ENCODE peak calls at places on chromosome 1, in ten cellular contexts. One of them, this sample, is unnamed.

GRCh38 chr1:78145105-78145580 is 99.4 kb downstream of the GIPC2 start:
- DNase-seq in COR-L47: peak
- DNase-seq in stimulated activated CD4-positive, alpha-beta T cell treated with anti-CD3 and anti-CD28 coated beads, Interleukin-2, amount 100 ng/mL, for 48 hours: peak
- DNase-seq in EH: peak
- DNase-seq in GM04504: peak
- DNase-seq in hepatocyte: peak
- DNase-seq in neural progenitor cell: peak
- DNase-seq in EL: peak
- DNase-seq in skeletal muscle cell: peak
- DNase-seq in K562: peak
- DNase-seq in this sample: peak

GRCh38 chr1:187091666-187092065 is 262.9 kb downstream of the PLA2G4A start:
- DNase-seq in COR-L47: no peak
- DNase-seq in stimulated activated CD4-positive, alpha-beta T cell treated with anti-CD3 and anti-CD28 coated beads, Interleukin-2, amount 100 ng/mL, for 48 hours: no peak
- DNase-seq in EH: peak
- DNase-seq in GM04504: no peak
- DNase-seq in hepatocyte: no peak
- DNase-seq in neural progenitor cell: no peak
- DNase-seq in EL: no peak
- DNase-seq in skeletal muscle cell: no peak
- DNase-seq in K562: no peak
- DNase-seq in this sample: no peak

GRCh38 chr1:183090386-183091006 is 67.3 kb downstream of the LAMC1 start:
- DNase-seq in COR-L47: no peak
- DNase-seq in stimulated activated CD4-positive, alpha-beta T cell treated with anti-CD3 and anti-CD28 coated beads, Interleukin-2, amount 100 ng/mL, for 48 hours: no peak
- DNase-seq in EH: peak
- DNase-seq in GM04504: no peak
- DNase-seq in hepatocyte: no peak
- DNase-seq in neural progenitor cell: no peak
- DNase-seq in EL: no peak
- DNase-seq in skeletal muscle cell: peak
- DNase-seq in K562: no peak
- DNase-seq in this sample: no peak

GRCh38 chr1:36359911-36360310 is 25.8 kb downstream of the STK40 start:
- DNase-seq in COR-L47: no peak
- DNase-seq in stimulated activated CD4-positive, alpha-beta T cell treated with anti-CD3 and anti-CD28 coated beads, Interleukin-2, amount 100 ng/mL, for 48 hours: no peak
- DNase-seq in EH: no peak
- DNase-seq in GM04504: no peak
- DNase-seq in hepatocyte: no peak
- DNase-seq in neural progenitor cell: no peak
- DNase-seq in EL: no peak
- DNase-seq in skeletal muscle cell: no peak
- DNase-seq in K562: no peak
- DNase-seq in this sample: no peak

GRCh38 chr1:90133133-90133532 is 138.2 kb downstream of the ZNF326 start:
- DNase-seq in COR-L47: peak
- DNase-seq in stimulated activated CD4-positive, alpha-beta T cell treated with anti-CD3 and anti-CD28 coated beads, Interleukin-2, amount 100 ng/mL, for 48 hours: no peak
- DNase-seq in EH: peak
- DNase-seq in GM04504: no peak
- DNase-seq in hepatocyte: peak
- DNase-seq in neural progenitor cell: peak
- DNase-seq in EL: peak
- DNase-seq in skeletal muscle cell: no peak
- DNase-seq in K562: peak
- DNase-seq in this sample: peak

GRCh38 chr1:177849130-177849529 is 120.7 kb downstream of the SEC16B start:
- DNase-seq in COR-L47: no peak
- DNase-seq in stimulated activated CD4-positive, alpha-beta T cell treated with anti-CD3 and anti-CD28 coated beads, Interleukin-2, amount 100 ng/mL, for 48 hours: no peak
- DNase-seq in EH: peak
- DNase-seq in GM04504: no peak
- DNase-seq in hepatocyte: no peak
- DNase-seq in neural progenitor cell: no peak
- DNase-seq in EL: no peak
- DNase-seq in skeletal muscle cell: no peak
- DNase-seq in K562: no peak
- DNase-seq in this sample: no peak

GRCh38 chr1:202333861-202334260 is 7.9 kb downstream of the UBE2T start:
- DNase-seq in COR-L47: no peak
- DNase-seq in stimulated activated CD4-positive, alpha-beta T cell treated with anti-CD3 and anti-CD28 coated beads, Interleukin-2, amount 100 ng/mL, for 48 hours: no peak
- DNase-seq in EH: peak
- DNase-seq in GM04504: no peak
- DNase-seq in hepatocyte: no peak
- DNase-seq in neural progenitor cell: no peak
- DNase-seq in EL: no peak
- DNase-seq in skeletal muscle cell: no peak
- DNase-seq in K562: no peak
- DNase-seq in this sample: no peak

GRCh38 chr1:229557913-229558414 is 543 bp downstream of the ABCB10 start:
- DNase-seq in COR-L47: peak
- DNase-seq in stimulated activated CD4-positive, alpha-beta T cell treated with anti-CD3 and anti-CD28 coated beads, Interleukin-2, amount 100 ng/mL, for 48 hours: peak
- DNase-seq in EH: peak
- DNase-seq in GM04504: no peak
- DNase-seq in hepatocyte: peak
- DNase-seq in neural progenitor cell: peak
- DNase-seq in EL: peak
- DNase-seq in skeletal muscle cell: no peak
- DNase-seq in K562: peak
- DNase-seq in this sample: no peak

GRCh38 chr1:187514110-187514509 is 685.4 kb downstream of the PLA2G4A start:
- DNase-seq in COR-L47: no peak
- DNase-seq in stimulated activated CD4-positive, alpha-beta T cell treated with anti-CD3 and anti-CD28 coated beads, Interleukin-2, amount 100 ng/mL, for 48 hours: no peak
- DNase-seq in EH: no peak
- DNase-seq in GM04504: no peak
- DNase-seq in hepatocyte: no peak
- DNase-seq in neural progenitor cell: no peak
- DNase-seq in EL: no peak
- DNase-seq in skeletal muscle cell: no peak
- DNase-seq in K562: no peak
- DNase-seq in this sample: no peak

GRCh38 chr1:29960156-29960755 is 723.9 kb downstream of the PTPRU start:
- DNase-seq in COR-L47: no peak
- DNase-seq in stimulated activated CD4-positive, alpha-beta T cell treated with anti-CD3 and anti-CD28 coated beads, Interleukin-2, amount 100 ng/mL, for 48 hours: no peak
- DNase-seq in EH: no peak
- DNase-seq in GM04504: no peak
- DNase-seq in hepatocyte: no peak
- DNase-seq in neural progenitor cell: no peak
- DNase-seq in EL: no peak
- DNase-seq in skeletal muscle cell: no peak
- DNase-seq in K562: no peak
- DNase-seq in this sample: no peak

GRCh38 chr1:235649722-235650163 is at the start of gene GNG4:
- DNase-seq in COR-L47: peak
- DNase-seq in stimulated activated CD4-positive, alpha-beta T cell treated with anti-CD3 and anti-CD28 coated beads, Interleukin-2, amount 100 ng/mL, for 48 hours: no peak
- DNase-seq in EH: no peak
- DNase-seq in GM04504: no peak
- DNase-seq in hepatocyte: peak
- DNase-seq in neural progenitor cell: peak
- DNase-seq in EL: no peak
- DNase-seq in skeletal muscle cell: no peak
- DNase-seq in K562: no peak
- DNase-seq in this sample: peak

GRCh38 chr1:25484096-25484495 is 53.4 kb downstream of the MACO1 start:
- DNase-seq in COR-L47: no peak
- DNase-seq in stimulated activated CD4-positive, alpha-beta T cell treated with anti-CD3 and anti-CD28 coated beads, Interleukin-2, amount 100 ng/mL, for 48 hours: no peak
- DNase-seq in EH: no peak
- DNase-seq in GM04504: no peak
- DNase-seq in hepatocyte: no peak
- DNase-seq in neural progenitor cell: no peak
- DNase-seq in EL: no peak
- DNase-seq in skeletal muscle cell: no peak
- DNase-seq in K562: no peak
- DNase-seq in this sample: no peak

GRCh38 chr1:24896596-24897262 is 33.3 kb downstream of the RUNX3 start:
- DNase-seq in COR-L47: no peak
- DNase-seq in stimulated activated CD4-positive, alpha-beta T cell treated with anti-CD3 and anti-CD28 coated beads, Interleukin-2, amount 100 ng/mL, for 48 hours: no peak
- DNase-seq in EH: no peak
- DNase-seq in GM04504: no peak
- DNase-seq in hepatocyte: no peak
- DNase-seq in neural progenitor cell: no peak
- DNase-seq in EL: no peak
- DNase-seq in skeletal muscle cell: no peak
- DNase-seq in K562: no peak
- DNase-seq in this sample: no peak

GRCh38 chr1:155859881-155860841 is 794 bp downstream of the SYT11 start:
- DNase-seq in COR-L47: peak
- DNase-seq in stimulated activated CD4-positive, alpha-beta T cell treated with anti-CD3 and anti-CD28 coated beads, Interleukin-2, amount 100 ng/mL, for 48 hours: peak
- DNase-seq in EH: peak
- DNase-seq in GM04504: peak
- DNase-seq in hepatocyte: no peak
- DNase-seq in neural progenitor cell: peak
- DNase-seq in EL: peak
- DNase-seq in skeletal muscle cell: peak
- DNase-seq in K562: peak
- DNase-seq in this sample: peak

GRCh38 chr1:85359874-85360708 is 83.7 kb upstream of the BCL10 start:
- DNase-seq in COR-L47: no peak
- DNase-seq in stimulated activated CD4-positive, alpha-beta T cell treated with anti-CD3 and anti-CD28 coated beads, Interleukin-2, amount 100 ng/mL, for 48 hours: no peak
- DNase-seq in EH: peak
- DNase-seq in GM04504: peak
- DNase-seq in hepatocyte: no peak
- DNase-seq in neural progenitor cell: no peak
- DNase-seq in EL: peak
- DNase-seq in skeletal muscle cell: no peak
- DNase-seq in K562: no peak
- DNase-seq in this sample: no peak

GRCh38 chr1:58881471-58881994 is 97.7 kb upstream of the JUN start:
- DNase-seq in COR-L47: no peak
- DNase-seq in stimulated activated CD4-positive, alpha-beta T cell treated with anti-CD3 and anti-CD28 coated beads, Interleukin-2, amount 100 ng/mL, for 48 hours: no peak
- DNase-seq in EH: peak
- DNase-seq in GM04504: peak
- DNase-seq in hepatocyte: peak
- DNase-seq in neural progenitor cell: no peak
- DNase-seq in EL: peak
- DNase-seq in skeletal muscle cell: peak
- DNase-seq in K562: peak
- DNase-seq in this sample: no peak

GRCh38 chr1:1183221-1183747 is 9.6 kb downstream of the TTLL10 start:
- DNase-seq in COR-L47: no peak
- DNase-seq in stimulated activated CD4-positive, alpha-beta T cell treated with anti-CD3 and anti-CD28 coated beads, Interleukin-2, amount 100 ng/mL, for 48 hours: no peak
- DNase-seq in EH: no peak
- DNase-seq in GM04504: no peak
- DNase-seq in hepatocyte: no peak
- DNase-seq in neural progenitor cell: peak
- DNase-seq in EL: no peak
- DNase-seq in skeletal muscle cell: no peak
- DNase-seq in K562: no peak
- DNase-seq in this sample: no peak

This sample was measured in NCI-H748 treated with DMSO at 0.1 percent for 48 hours.